ENCODE peak calls at places on chromosomes 13 and 19, in four cellular contexts. S is lung; R is CD4-positive, alpha-beta T cell; D is IMR-90. Z is an unnamed sample.

GRCh38 chr19:55080915-55081772 is 5.5 kb downstream of the EPS8L1 start:
- DNase-seq in D (peak; percentile 44), S (peak; percentile 92), R (peak; percentile 91), Z (peak; percentile 87)

GRCh38 chr19:10001899-10002298 is 8.4 kb downstream of the COL5A3 start:
- DNase-seq in S (no peak), R (no peak), D (no peak), Z (no peak)

GRCh38 chr13:27104606-27105005 is 67.0 kb downstream of the USP12 start:
- DNase-seq in D (no peak), R (no peak), S (no peak), Z (no peak)

GRCh38 chr19:49200238-49200862 is 42.8 kb downstream of the TRPM4 start:
- DNase-seq in S (no peak), D (no peak), R (no peak), Z (no peak)

GRCh38 chr13:84641491-84641890 is 759.2 kb upstream of the SLITRK1 start:
- DNase-seq in D (peak; percentile 47), S (no peak), R (no peak), Z (no peak)

GRCh38 chr19:38944981-38945506 is 14.3 kb downstream of the MRPS12 start:
- DNase-seq in D (no peak), S (no peak), R (no peak), Z (no peak)

GRCh38 chr19:18063463-18063862 is 23.3 kb downstream of the IL12RB1 start:
- DNase-seq in D (no peak), S (no peak), R (peak; percentile 24), Z (no peak)

GRCh38 chr19:55624109-55625003 is at the start of gene ZNF784:
- DNase-seq in D (peak; percentile 90), S (peak; percentile 91), R (peak; percentile 92), Z (peak; percentile 98)

GRCh38 chr13:79775830-79776229 is 294.9 kb downstream of the NDFIP2 start:
- DNase-seq in R (no peak), D (peak; percentile 87), S (peak; percentile 44), Z (no peak)

GRCh38 chr13:29435125-29435911 is 160.2 kb downstream of the SLC7A1 start:
- DNase-seq in R (no peak), S (no peak), D (peak; percentile 91), Z (no peak)

DNA sequence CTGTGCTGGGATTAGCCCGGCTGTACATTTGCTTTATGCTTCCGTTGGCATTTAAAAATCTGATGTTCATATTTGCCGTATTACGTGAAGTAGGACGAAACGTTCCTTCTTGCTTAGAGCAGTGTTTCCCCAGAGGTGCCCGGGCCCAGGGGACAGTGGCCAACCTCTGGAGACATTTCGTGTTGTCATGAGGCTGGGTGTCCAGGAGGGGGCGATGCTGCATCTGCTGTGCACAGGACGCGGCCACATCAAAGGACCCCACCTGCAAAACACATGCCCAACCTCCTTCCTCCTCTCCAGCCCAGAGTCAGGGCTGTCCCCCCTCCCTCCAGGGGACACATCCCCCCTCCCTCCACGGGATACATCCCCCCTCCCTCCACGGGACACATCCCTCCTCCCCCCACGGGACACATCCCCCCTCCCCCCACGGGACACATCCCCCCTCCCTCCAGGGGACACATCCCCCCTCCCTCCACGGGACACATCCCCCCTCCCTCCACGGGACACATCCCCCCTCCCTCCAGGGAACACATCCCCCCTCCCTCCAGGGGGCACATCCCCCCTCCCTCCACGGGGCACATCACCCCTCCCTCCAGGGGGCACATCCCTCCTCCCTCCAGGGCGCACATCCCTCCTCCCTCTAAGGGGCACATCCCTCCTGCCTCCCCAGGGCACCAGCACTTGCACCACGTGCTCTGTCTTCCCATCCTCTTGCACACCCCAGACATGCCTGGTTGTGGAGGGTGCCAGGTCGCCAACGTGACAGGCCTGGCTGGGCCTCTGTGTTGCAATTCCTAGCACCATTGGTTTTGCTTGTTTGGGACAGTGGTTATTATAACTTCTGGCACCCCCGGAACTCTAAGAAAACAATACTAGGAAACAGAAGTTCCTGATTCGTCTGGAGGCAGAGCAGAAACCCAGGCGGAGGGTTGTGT is 46.7 kb downstream of the GAS6 start:
- DNase-seq in S (peak; percentile 83), D (peak; percentile 83), R (peak; percentile 77), Z (no peak)
- TF ChIP-seq CTCF in S (peak; percentile 78), D (peak; percentile 78), R (peak; percentile 77), Z (peak; percentile 87)

GRCh38 chr13:73820285-73820684 is 313.9 kb downstream of the KLF12 start:
- DNase-seq in D (no peak), R (no peak), S (no peak), Z (no peak)

GRCh38 chr13:73816702-73817101 is 317.5 kb downstream of the KLF12 start:
- DNase-seq in D (no peak), S (no peak), R (no peak), Z (no peak)

GRCh38 chr13:73822671-73823592 is 311.3 kb downstream of the KLF12 start:
- DNase-seq in S (no peak), R (no peak), D (no peak), Z (no peak)

GRCh38 chr13:73820688-73821087 is 313.5 kb downstream of the KLF12 start:
- DNase-seq in R (no peak), D (no peak), S (no peak), Z (no peak)

GRCh38 chr13:73819711-73820110 is 314.5 kb downstream of the KLF12 start:
- DNase-seq in S (no peak), D (no peak), R (no peak), Z (no peak)
- TF ChIP-seq CTCF in S (no peak), D (no peak), R (no peak), Z (no peak)

GRCh38 chr19:57165846-57166245 is 1.4 kb downstream of the DUXA start:
- DNase-seq in S (no peak), R (no peak), D (no peak), Z (no peak)
- TF ChIP-seq CTCF in S (no peak), R (no peak), D (no peak), Z (no peak)

GRCh38 chr13:52670726-52671125 is 18.1 kb downstream of the SUGT1 start:
- DNase-seq in R (no peak), S (no peak), D (no peak), Z (no peak)

GRCh38 chr13:52659340-52659739 is 6.7 kb downstream of the SUGT1 start:
- DNase-seq in S (no peak), D (no peak), R (no peak), Z (no peak)

GRCh38 chr13:52664269-52664668 is 11.6 kb downstream of the SUGT1 start:
- DNase-seq in R (no peak), S (no peak), D (no peak), Z (no peak)

GRCh38 chr13:52669677-52670076 is 17.0 kb downstream of the SUGT1 start:
- DNase-seq in S (no peak), D (no peak), R (no peak), Z (no peak)

GRCh38 chr13:52665325-52665724 is 12.7 kb downstream of the SUGT1 start:
- DNase-seq in D (peak; percentile 16), R (no peak), S (no peak), Z (no peak)
- TF ChIP-seq CTCF in D (peak; percentile 45), R (peak; percentile 61), S (no peak), Z (peak; percentile 46)

DNA sequence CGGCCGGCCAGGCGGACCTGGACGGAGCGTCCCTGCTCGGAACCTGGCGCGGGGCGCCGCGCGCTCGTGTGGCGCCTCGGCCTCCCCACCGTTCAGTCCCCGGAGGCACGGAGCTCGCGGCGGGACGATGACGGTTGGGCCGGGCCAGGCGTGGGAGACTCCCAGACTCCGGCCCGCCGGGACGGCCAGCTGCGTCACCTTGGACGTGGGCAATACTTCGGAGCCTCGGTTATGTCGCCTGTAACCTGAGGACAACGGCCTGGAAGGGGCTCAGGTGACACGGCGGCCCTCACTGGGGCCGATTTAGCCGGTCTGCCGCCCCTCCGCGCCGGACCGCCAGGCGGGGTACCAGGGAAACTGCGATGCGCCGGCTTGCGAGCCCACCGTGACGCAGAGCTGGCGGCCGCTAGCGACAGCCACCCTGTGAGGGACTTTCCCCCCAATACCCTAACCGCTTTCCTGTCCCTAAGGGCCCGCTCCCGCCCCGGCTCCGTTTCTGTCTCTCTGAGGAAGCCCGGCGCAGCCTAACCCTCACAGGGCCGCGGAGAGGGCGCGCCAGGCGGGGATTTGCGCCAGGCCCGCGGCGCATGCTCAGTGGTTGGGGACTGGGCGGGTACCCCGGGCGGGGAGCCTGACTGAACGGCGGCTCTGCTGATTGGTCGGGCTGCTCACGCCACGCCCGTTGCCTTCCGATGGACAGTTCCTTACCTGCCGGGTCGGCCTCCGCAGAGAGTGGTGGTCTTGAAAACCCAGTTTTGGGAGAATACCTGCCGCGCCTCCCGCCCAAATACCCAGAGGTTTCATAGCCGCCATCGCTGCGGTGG is 109.5 kb upstream of the DOCK9 start:
- DNase-seq in R (peak; percentile 91), D (peak; percentile 59), S (peak; percentile 93), Z (peak; percentile 96)
- TF ChIP-seq CTCF in R (peak; percentile 30), D (peak; percentile 4), S (no peak), Z (peak; percentile 51)

GRCh38 chr19:40445006-40445312 is 824 bp upstream of the SERTAD3 start:
- DNase-seq in R (no peak), S (no peak), D (no peak), Z (no peak)

GRCh38 chr19:40443131-40443929 is 805 bp downstream of the SERTAD3 start:
- DNase-seq in R (peak; percentile 97), S (peak; percentile 100), D (peak; percentile 100), Z (peak; percentile 99)

GRCh38 chr19:40443930-40444180 is 280 bp downstream of the SERTAD3 start:
- DNase-seq in S (no peak), R (no peak), D (no peak), Z (no peak)

GRCh38 chr19:40445637-40445944 is 1.5 kb upstream of the SERTAD3 start:
- DNase-seq in S (no peak), D (no peak), R (no peak), Z (no peak)

DNA sequence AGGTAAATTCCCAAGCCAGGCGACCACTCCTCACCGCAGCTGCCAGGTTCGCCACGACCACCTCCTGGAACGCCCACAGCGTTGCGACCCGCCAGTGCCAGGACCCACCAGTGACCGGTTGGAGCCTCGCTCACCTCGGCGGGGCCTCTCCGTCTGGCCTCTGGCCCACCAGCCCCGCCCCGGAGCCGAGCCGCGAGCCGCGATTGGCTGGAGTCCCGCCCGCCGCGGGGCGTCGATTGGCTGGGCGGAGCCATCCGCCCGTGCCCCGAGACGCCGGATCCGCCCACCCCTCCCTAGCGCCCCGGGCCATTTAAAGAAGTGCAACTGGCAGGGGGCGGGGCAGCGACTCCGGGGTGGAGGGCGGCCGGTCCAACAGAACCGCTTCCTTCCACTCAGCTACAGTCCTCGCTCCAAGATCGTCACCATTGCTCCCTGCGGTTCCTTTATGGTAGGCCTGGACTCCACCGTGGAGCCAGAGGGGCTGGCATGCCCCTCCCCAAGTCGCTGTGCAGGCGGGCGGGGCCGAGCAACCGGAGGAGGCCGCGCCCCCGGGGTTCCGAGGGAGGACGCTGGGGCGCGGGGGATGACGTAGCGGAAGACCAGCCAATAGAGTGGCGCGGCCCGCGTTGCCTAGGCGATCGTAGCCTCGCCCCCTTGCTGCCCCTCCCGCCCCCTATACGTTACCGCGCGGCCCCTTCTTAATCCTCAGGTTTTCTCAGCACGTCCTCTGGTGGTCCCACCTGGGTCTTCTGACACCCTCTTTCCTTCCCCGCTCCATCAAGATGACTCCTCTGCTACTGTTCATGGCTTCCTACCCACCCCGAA is at the start of gene SERTAD3:
- DNase-seq in D (peak; percentile 91), R (peak; percentile 96), S (peak; percentile 96), Z (peak; percentile 99)
- TF ChIP-seq CTCF in D (peak; percentile 38), R (no peak), S (no peak), Z (peak; percentile 34)

GRCh38 chr13:20057963-20058362 is 99.4 kb downstream of the ZMYM2 start:
- DNase-seq in R (no peak), S (no peak), D (no peak), Z (no peak)
- TF ChIP-seq CTCF in R (no peak), S (no peak), D (peak; percentile 22), Z (peak; percentile 36)